ENCODE peak calls at places on chromosomes 13 and 19, in four cellular contexts. T is MM.1S, A is putamen, L is activated gamma-delta T cell treated with Interleukin-2 at 50 U/mL for 16 hours. V is an unnamed sample.

GRCh38 chr13:81383441-81383840 is 1042.5 kb upstream of the SPRY2 start:
- DNase-seq in A (no peak), L (no peak), T (no peak), V (no peak)

GRCh38 chr13:36763322-36763721 is 55.7 kb upstream of the RFXAP start:
- DNase-seq in L (no peak), A (no peak), T (no peak), V (no peak)

GRCh38 chr13:20891768-20892167 is 10.8 kb downstream of the XPO4 start:
- DNase-seq in L (peak; percentile 5), T (peak; percentile 8), A (no peak), V (peak; percentile 48)

GRCh38 chr13:39365879-39366278 is 237.1 kb downstream of the LHFPL6 start:
- DNase-seq in A (no peak), T (no peak), L (no peak), V (no peak)

GRCh38 chr19:2900296-2901252 is at the start of gene ZNF57:
- DNase-seq in L (peak; percentile 99), A (peak; percentile 99), T (no peak), V (peak; percentile 99)

GRCh38 chr19:3642987-3643386 is 16.4 kb upstream of the CACTIN start:
- DNase-seq in L (no peak), T (no peak), A (no peak), V (no peak)

GRCh38 chr13:29589967-29590366 is 5.5 kb downstream of the SLC7A1 start:
- DNase-seq in A (no peak), L (no peak), T (no peak), V (no peak)

GRCh38 chr13:40145139-40145538 is 489.7 kb downstream of the COG6 start:
- DNase-seq in L (no peak), A (no peak), T (no peak), V (no peak)

GRCh38 chr13:27822873-27823311 is 30.6 kb downstream of the GSX1 start:
- DNase-seq in T (no peak), A (no peak), L (no peak), V (no peak)

GRCh38 chr13:76717092-76717491 is 169.1 kb downstream of the KCTD12 start:
- DNase-seq in A (no peak), L (no peak), T (no peak), V (no peak)

GRCh38 chr19:11594084-11594483 is 3.2 kb upstream of the ZNF627 start:
- DNase-seq in L (no peak), T (no peak), A (no peak), V (no peak)

GRCh38 chr19:5154129-5154798 is 185.4 kb downstream of the KDM4B start:
- DNase-seq in T (peak; percentile 20), L (peak; percentile 40), A (no peak), V (no peak)

GRCh38 chr13:98466634-98467236 is 110.2 kb downstream of the STK24 start:
- DNase-seq in T (no peak), L (no peak), A (no peak), V (no peak)

GRCh38 chr19:38485541-38486285 is 52.2 kb downstream of the RYR1 start:
- DNase-seq in T (no peak), A (no peak), L (no peak), V (no peak)

GRCh38 chr13:32586022-32586900 is at the start of gene PDS5B:
- DNase-seq in L (peak; percentile 93), T (peak; percentile 85), A (peak; percentile 96), V (peak; percentile 88)

V was measured in Jurkat, Clone E6-1.